ENCODE peak calls at places on chromosomes 6 and 20, in ten cellular contexts. F is DMS79 treated with DMSO at 0.1 percent for 48 hours; X is left cardiac atrium; P is hypothalamus; O is globus pallidus; I is NCI-H2029 treated with DMSO at 0.1 percent for 48 hours; D is sigmoid colon; H is GM03348; K is stimulated activated naive CD8-positive, alpha-beta T cell treated with anti-CD3 and anti-CD28 coated beads, Interleukin-15, Interleukin-2, amounts not matched to agents 100 U/mL and 50 U/mL, for 24 hours; S is MV-4-11. G is an unnamed sample.
A peak's percentile ranks its signal among the peaks of the same experiment; 100 is the strongest.

GRCh38 chr20:40689100-40689942 is at the start of gene MAFB:
- DNase-seq in F (peak; percentile 65), X (peak; percentile 95), P (peak; percentile 94), O (peak; percentile 96), I (peak; percentile 82), D (peak; percentile 96), H (peak; percentile 98), K (peak; percentile 62), S (peak; percentile 49), G (peak; percentile 38)

GRCh38 chr20:45445805-45446562 is 23.6 kb upstream of the WFDC2 start:
- DNase-seq in F (no peak), X (no peak), P (no peak), O (no peak), I (peak; percentile 7), D (no peak), H (peak; percentile 54), K (peak; percentile 63), S (peak; percentile 14), G (peak; percentile 55)

GRCh38 chr6:152636675-152637421 is at the start of gene SYNE1:
- DNase-seq in F (no peak), X (peak; percentile 57), P (peak; percentile 28), O (no peak), I (no peak), D (peak; percentile 68), H (peak; percentile 83), K (no peak), S (no peak), G (no peak)

GRCh38 chr6:44456070-44456965 is 68.8 kb downstream of the CDC5L start:
- DNase-seq in F (peak; percentile 8), X (peak; percentile 58), P (no peak), O (no peak), I (peak; percentile 33), D (no peak), H (peak; percentile 87), K (peak; percentile 53), S (peak; percentile 42), G (peak; percentile 84)

GRCh38 chr20:2872304-2873009 is 824 bp upstream of the PTPRA start:
- DNase-seq in F (peak; percentile 31), X (peak; percentile 68), P (peak; percentile 54), O (peak; percentile 63), I (no peak), D (peak; percentile 81), H (peak; percentile 70), K (peak; percentile 85), S (peak; percentile 58), G (peak; percentile 88)

GRCh38 chr6:37547564-37548061 is 47.9 kb upstream of the CCDC167 start:
- DNase-seq in F (peak; percentile 68), X (no peak), P (peak; percentile 8), O (no peak), I (peak; percentile 51), D (no peak), H (no peak), K (no peak), S (no peak), G (no peak)

GRCh38 chr6:126145386-126145785 is 159.0 kb downstream of the TRMT11 start:
- DNase-seq in F (no peak), X (no peak), P (no peak), O (no peak), I (no peak), D (no peak), H (no peak), K (no peak), S (no peak), G (no peak)

GRCh38 chr20:40757087-40757486 is 68.1 kb upstream of the MAFB start:
- DNase-seq in F (no peak), X (no peak), P (no peak), O (no peak), I (no peak), D (no peak), H (no peak), K (no peak), S (no peak), G (no peak)

GRCh38 chr6:109515781-109516409 is 32.9 kb upstream of the ZBTB24 start:
- DNase-seq in F (no peak), X (no peak), P (no peak), O (no peak), I (no peak), D (no peak), H (no peak), K (no peak), S (peak; percentile 62), G (peak; percentile 82)

GRCh38 chr6:139153876-139154275 is 19.0 kb downstream of the HECA start:
- DNase-seq in F (no peak), X (no peak), P (no peak), O (no peak), I (no peak), D (no peak), H (peak; percentile 50), K (no peak), S (no peak), G (no peak)

GRCh38 chr6:144006731-144007454 is 1.2 kb downstream of the PLAGL1 start:
- DNase-seq in F (no peak), X (no peak), P (no peak), O (no peak), I (no peak), D (no peak), H (peak; percentile 52), K (peak; percentile 5), S (no peak), G (peak; percentile 70)

GRCh38 chr6:22149501-22150490 is 147.0 kb downstream of the PRL start:
- DNase-seq in F (peak; percentile 95), X (no peak), P (peak; percentile 4), O (peak; percentile 75), I (peak; percentile 98), D (no peak), H (no peak), K (no peak), S (no peak), G (no peak)

GRCh38 chr6:42100029-42100901 is 42.2 kb downstream of the C6orf132 start:
- DNase-seq in F (no peak), X (no peak), P (no peak), O (no peak), I (no peak), D (no peak), H (peak; percentile 66), K (peak; percentile 43), S (no peak), G (no peak)

G was measured in OCI-M1.